ENCODE peak calls at places on chromosomes 11 and 22, in six cellular contexts. G is mesenchymal stem cell, R is IMR-90, L is trophoblast cell, W is mesendoderm, T is H9. V is an unnamed sample.

GRCh38 chr11:79686703-79687419 is 246.0 kb upstream of the TENM4 start:
- DNase-seq in G (no peak), L (no peak), R (no peak), W (no peak), T (no peak), V (no peak)

GRCh38 chr22:19840059-19840458 is 14.6 kb downstream of the GNB1L start:
- DNase-seq in T (no peak), L (no peak), R (no peak), W (no peak), G (no peak), V (no peak)

GRCh38 chr22:29793396-29793795 is 26.2 kb downstream of the UQCR10 start:
- DNase-seq in W (no peak), G (no peak), L (no peak), T (no peak), R (no peak), V (no peak)

GRCh38 chr11:120719348-120719747 is 207.8 kb downstream of the GRIK4 start:
- DNase-seq in T (no peak), W (peak), G (peak), L (no peak), R (peak), V (no peak)

GRCh38 chr22:29912605-29913398 is 29.8 kb downstream of the MTMR3 start:
- DNase-seq in T (no peak), L (no peak), R (peak), G (peak), W (no peak), V (no peak)

GRCh38 chr11:57414612-57415212 is 12.2 kb downstream of the SLC43A3 start:
- DNase-seq in T (no peak), G (no peak), R (no peak), W (no peak), L (no peak), V (no peak)

GRCh38 chr11:93623179-93623578 is 38.3 kb upstream of the CEP295 start:
- DNase-seq in L (peak), T (peak), W (peak), G (peak), R (no peak), V (no peak)

GRCh38 chr11:17135934-17136683 is 58.6 kb upstream of the RPS13 start:
- DNase-seq in G (no peak), T (no peak), L (no peak), R (no peak), W (peak), V (no peak)

GRCh38 chr11:63459586-63459985 is 31.4 kb downstream of the PLAAT5 start:
- DNase-seq in G (no peak), L (peak), W (peak), R (no peak), T (peak), V (no peak)

GRCh38 chr11:132983289-132983688 is 549.0 kb downstream of the OPCML start:
- DNase-seq in T (no peak), R (no peak), W (no peak), L (no peak), G (no peak), V (no peak)

GRCh38 chr11:112961146-112961668 is at the start of gene NCAM1:
- DNase-seq in W (peak), T (peak), L (no peak), R (peak), G (peak), V (peak)

GRCh38 chr11:89355649-89356048 is 135.5 kb downstream of the NOX4 start:
- DNase-seq in G (no peak), W (no peak), T (no peak), L (no peak), R (no peak), V (no peak)

GRCh38 chr11:59206635-59207034 is 6.1 kb downstream of the MPEG1 start:
- DNase-seq in R (peak), L (peak), T (peak), W (peak), G (peak), V (no peak)

GRCh38 chr11:44083906-44084305 is 11.6 kb upstream of the EXT2 start:
- DNase-seq in G (no peak), R (no peak), L (peak), T (no peak), W (no peak), V (no peak)

GRCh38 chr22:42945736-42946135 is 69.2 kb downstream of the PACSIN2 start:
- DNase-seq in L (peak), T (no peak), R (no peak), W (peak), G (no peak), V (no peak)

GRCh38 chr11:64923944-64924909 is at the start of gene PPP2R5B:
- DNase-seq in W (peak), L (peak), G (peak), T (peak), R (peak), V (peak)

GRCh38 chr22:36986242-36986821 is 32.9 kb downstream of the TST start:
- DNase-seq in T (peak), G (no peak), L (peak), R (no peak), W (peak), V (no peak)

GRCh38 chr22:41998361-41999261 is at the start of gene WBP2NL:
- DNase-seq in W (no peak), L (peak), R (peak), T (no peak), G (no peak), V (no peak)

GRCh38 chr11:62556872-62557631 is 10.4 kb upstream of the AHNAK start:
- DNase-seq in R (peak), L (no peak), W (peak), G (no peak), T (no peak), V (no peak)

GRCh38 chr22:30344447-30345200 is 12.1 kb downstream of the SF3A1 start:
- DNase-seq in L (no peak), R (no peak), T (no peak), W (no peak), G (no peak), V (no peak)

GRCh38 chr11:26620282-26621045 is 48.4 kb upstream of the MUC15 start:
- DNase-seq in T (no peak), W (no peak), L (no peak), R (no peak), G (no peak), V (no peak)

DNA sequence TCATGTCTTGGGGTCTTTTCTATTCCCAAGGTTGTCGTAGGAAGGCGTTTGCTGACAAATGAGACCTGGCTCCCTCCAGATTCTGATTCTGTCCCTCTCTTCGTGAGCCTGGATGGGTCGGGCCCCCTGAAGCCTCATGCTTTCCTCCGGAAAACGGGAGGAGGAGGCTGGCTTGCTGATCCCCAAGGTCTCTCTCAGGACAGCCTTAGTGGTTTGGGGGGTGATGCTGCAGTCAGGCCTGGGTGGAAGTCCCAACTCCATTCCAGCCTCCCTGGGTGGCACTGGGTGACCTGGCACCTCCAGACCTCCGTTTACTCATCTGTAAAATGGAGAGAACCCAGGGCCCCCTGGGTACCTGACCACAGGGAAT is 23.4 kb upstream of the SMIM38 start:
- DNase-seq in L (no peak), T (no peak), G (no peak), W (no peak), R (no peak), V (no peak)
- H2BK5ac ChIP-seq in L (no peak), T (no peak), G (no peak), W (no peak), R (no peak), V (peak)

GRCh38 chr22:44732017-44732561 is 20.3 kb upstream of the ARHGAP8 start:
- DNase-seq in W (no peak), R (no peak), L (no peak), G (no peak), T (no peak), V (no peak)

GRCh38 chr22:44733426-44734106 is 18.8 kb upstream of the ARHGAP8 start:
- DNase-seq in L (no peak), T (no peak), W (no peak), R (no peak), G (no peak), V (no peak)

GRCh38 chr22:44731357-44731970 is 20.9 kb upstream of the ARHGAP8 start:
- DNase-seq in L (no peak), R (no peak), W (no peak), G (no peak), T (no peak), V (no peak)

GRCh38 chr22:44734278-44734677 is 18.1 kb upstream of the ARHGAP8 start:
- DNase-seq in W (no peak), G (no peak), L (no peak), T (no peak), R (no peak), V (no peak)

DNA sequence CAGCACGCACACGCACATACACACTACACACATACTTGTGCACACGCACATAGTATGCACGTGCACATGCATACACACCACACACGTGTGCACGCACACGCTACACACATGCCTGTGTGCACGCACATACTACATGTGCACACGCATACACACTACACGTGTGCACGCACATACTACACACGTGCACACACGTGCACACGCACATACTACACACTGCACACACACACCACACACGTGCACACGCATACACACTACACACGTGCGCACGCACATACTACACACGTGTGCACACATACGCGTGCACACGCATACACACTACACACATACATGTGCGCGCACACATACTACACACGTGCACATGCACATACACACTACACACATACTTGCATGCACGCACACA is 19.7 kb upstream of the ARHGAP8 start:
- DNase-seq in W (no peak), G (no peak), L (no peak), T (no peak), R (no peak), V (no peak)
- H2BK5ac ChIP-seq in W (no peak), G (no peak), L (no peak), T (no peak), R (no peak), V (no peak)

GRCh38 chr22:49449377-49449776 is 378.3 kb downstream of the BRD1 start:
- DNase-seq in G (no peak), W (no peak), T (no peak), R (no peak), L (no peak), V (no peak)
- H2BK5ac ChIP-seq in G (no peak), W (no peak), T (no peak), R (peak), L (no peak), V (no peak)

GRCh38 chr22:27698830-27699229 is 102.7 kb downstream of the MN1 start:
- DNase-seq in T (no peak), W (no peak), G (no peak), L (no peak), R (no peak), V (no peak)
- H2BK5ac ChIP-seq in T (no peak), W (no peak), G (no peak), L (no peak), R (no peak), V (no peak)

GRCh38 chr11:27717801-27718229 is 17.6 kb upstream of the BDNF start:
- DNase-seq in W (peak), G (peak), R (no peak), T (no peak), L (no peak), V (no peak)

GRCh38 chr11:27720277-27720830 is 20.1 kb upstream of the BDNF start:
- DNase-seq in G (peak), W (peak), R (peak), L (peak), T (peak), V (peak)

GRCh38 chr11:27718346-27718852 is 18.1 kb upstream of the BDNF start:
- DNase-seq in W (peak), G (peak), L (peak), T (peak), R (peak), V (peak)

GRCh38 chr11:27718853-27719574 is 18.8 kb upstream of the BDNF start:
- DNase-seq in T (peak), W (peak), L (peak), R (peak), G (peak), V (peak)

GRCh38 chr11:27719575-27719925 is 19.3 kb upstream of the BDNF start:
- DNase-seq in T (no peak), G (no peak), W (no peak), L (no peak), R (no peak), V (no peak)
- H2BK5ac ChIP-seq in T (no peak), G (peak), W (no peak), L (no peak), R (peak), V (no peak)

GRCh38 chr22:24494535-24495364 is at the start of gene UPB1:
- DNase-seq in R (no peak), L (no peak), W (no peak), T (peak), G (no peak), V (no peak)
- H2BK5ac ChIP-seq in R (no peak), L (no peak), W (no peak), T (no peak), G (no peak), V (peak)

GRCh38 chr11:66267379-66268209 is 845 bp upstream of the RAB1B start:
- DNase-seq in T (peak), W (peak), L (peak), G (peak), R (peak), V (peak)
- H2BK5ac ChIP-seq in T (no peak), W (no peak), L (peak), G (no peak), R (peak), V (no peak)

V was measured in neuronal stem cell.